ENCODE peak calls at places on chromosomes 5 and 9, in seven cellular contexts. C is HL-60, U is K562, A is fibroblast of lung, O is mucosa of descending colon, E is psoas muscle, B is GM12878. L is an unnamed sample.

GRCh38 chr5:91850031-91850430 is 466.9 kb upstream of the ARRDC3 start:
- DNase-seq in A (peak), U (no peak), O (no peak), C (no peak), E (no peak), B (no peak), L (peak)

GRCh38 chr5:79193643-79194042 is 42.3 kb upstream of the JMY start:
- DNase-seq in B (no peak), O (no peak), U (no peak), A (peak), C (no peak), E (no peak), L (peak)

GRCh38 chr5:172453986-172454354 is 355 bp downstream of the SH3PXD2B start:
- DNase-seq in E (peak), A (peak), B (no peak), U (peak), O (no peak), C (no peak), L (peak)

GRCh38 chr9:98222885-98223640 is 30.6 kb upstream of the CORO2A start:
- DNase-seq in E (no peak), B (no peak), A (peak), O (no peak), U (no peak), C (no peak), L (peak)

GRCh38 chr9:110555551-110555950 is 24.0 kb downstream of the SVEP1 start:
- DNase-seq in E (no peak), C (no peak), O (no peak), A (peak), U (no peak), B (no peak), L (peak)

GRCh38 chr5:77632526-77633268 is 5.8 kb downstream of the OTP start:
- DNase-seq in A (no peak), O (no peak), C (no peak), E (no peak), U (no peak), B (no peak), L (no peak)

GRCh38 chr5:641331-641765 is 29.2 kb downstream of the CEP72 start:
- DNase-seq in O (no peak), U (no peak), E (no peak), B (no peak), A (no peak), C (no peak), L (no peak)

GRCh38 chr5:55218966-55219365 is 8.1 kb downstream of the MCIDAS start:
- DNase-seq in O (peak), U (no peak), A (no peak), C (no peak), E (no peak), B (no peak), L (no peak)

GRCh38 chr9:134892221-134892620 is 11.6 kb downstream of the FCN2 start:
- DNase-seq in E (no peak), B (no peak), A (no peak), O (no peak), C (no peak), U (no peak), L (no peak)

GRCh38 chr5:16564468-16564867 is 52.3 kb downstream of the RETREG1 start:
- DNase-seq in U (no peak), A (no peak), O (no peak), C (no peak), B (no peak), E (no peak), L (no peak)

GRCh38 chr9:115717298-115717697 is 436.3 kb upstream of the PAPPA start:
- DNase-seq in E (no peak), C (no peak), B (no peak), U (no peak), A (peak), O (no peak), L (peak)

GRCh38 chr9:124386201-124386600 is 29.0 kb downstream of the PSMB7 start:
- DNase-seq in O (no peak), C (no peak), B (no peak), E (no peak), A (peak), U (no peak), L (no peak)

GRCh38 chr5:40410939-40411635 is 268.6 kb upstream of the PTGER4 start:
- DNase-seq in B (no peak), E (no peak), U (no peak), A (peak), C (peak), O (no peak), L (peak)

GRCh38 chr9:2641033-2641432 is 19.4 kb downstream of the VLDLR start:
- DNase-seq in O (no peak), C (no peak), B (no peak), A (no peak), E (no peak), U (no peak), L (no peak)

GRCh38 chr5:111463304-111463703 is 49.0 kb downstream of the STARD4 start:
- DNase-seq in U (no peak), O (no peak), A (no peak), B (no peak), C (no peak), E (no peak), L (no peak)

GRCh38 chr9:131673531-131673930 is 66.3 kb downstream of the RAPGEF1 start:
- DNase-seq in U (no peak), E (no peak), A (no peak), O (no peak), B (no peak), C (no peak), L (no peak)

GRCh38 chr5:142777858-142778257 is 7.7 kb downstream of the ARHGAP26 start:
- DNase-seq in C (no peak), U (no peak), B (no peak), E (no peak), A (no peak), O (no peak), L (no peak)

GRCh38 chr5:65871182-65871581 is 55.2 kb upstream of the ERBIN start:
- DNase-seq in C (no peak), U (no peak), B (no peak), O (no peak), A (no peak), E (no peak), L (peak)

GRCh38 chr5:92922231-92922967 is 658.6 kb downstream of the NR2F1-AS1 start:
- DNase-seq in O (no peak), B (no peak), C (no peak), A (no peak), U (no peak), E (no peak), L (no peak)

GRCh38 chr5:20041326-20041977 is 53.5 kb upstream of the CDH18 start:
- DNase-seq in C (no peak), B (no peak), E (no peak), O (no peak), U (no peak), A (peak), L (peak)

GRCh38 chr9:116482740-116483139 is 204.4 kb upstream of the TRIM32 start:
- DNase-seq in U (no peak), A (peak), C (no peak), E (no peak), O (no peak), B (no peak), L (no peak)

GRCh38 chr5:145775411-145775810 is 59.7 kb downstream of the PRELID2 start:
- DNase-seq in O (no peak), U (no peak), E (no peak), A (no peak), C (no peak), B (no peak), L (peak)

GRCh38 chr5:43044181-43044914 is 4.2 kb upstream of the ANXA2R start:
- DNase-seq in O (no peak), B (no peak), A (peak), C (no peak), U (no peak), E (peak), L (peak)

GRCh38 chr5:133697536-133698258 is 85.4 kb upstream of the FSTL4 start:
- DNase-seq in O (no peak), E (no peak), C (no peak), U (no peak), B (no peak), A (no peak), L (no peak)

GRCh38 chr5:67693956-67694564 is 497.5 kb upstream of the CD180 start:
- DNase-seq in C (no peak), E (peak), U (no peak), A (peak), O (peak), B (no peak), L (peak)

GRCh38 chr5:80864109-80864508 is 96.1 kb upstream of the RASGRF2 start:
- DNase-seq in B (no peak), C (no peak), U (no peak), E (no peak), O (no peak), A (no peak), L (no peak)

GRCh38 chr9:138112791-138113600 is 235.4 kb downstream of the CACNA1B start:
- DNase-seq in U (no peak), E (no peak), A (no peak), O (no peak), B (no peak), C (no peak), L (no peak)

GRCh38 chr5:134127376-134127861 is 12.9 kb downstream of the TCF7 start:
- DNase-seq in A (peak), U (no peak), B (peak), O (peak), C (no peak), E (peak), L (peak)

GRCh38 chr9:79662553-79662956 is 90.8 kb downstream of the TLE4 start:
- DNase-seq in C (no peak), E (no peak), U (no peak), A (no peak), O (no peak), B (no peak), L (no peak)

GRCh38 chr9:17272510-17272909 is 137.7 kb downstream of the CNTLN start:
- DNase-seq in E (no peak), C (no peak), B (no peak), U (no peak), A (peak), O (no peak), L (no peak)

GRCh38 chr5:171419663-171420428 is 399 bp downstream of the FGF18 start:
- DNase-seq in E (no peak), O (no peak), A (peak), C (no peak), B (no peak), U (no peak), L (peak)

GRCh38 chr5:14242871-14243383 is 99.8 kb downstream of the TRIO start:
- DNase-seq in O (no peak), A (no peak), C (no peak), E (no peak), U (no peak), B (no peak), L (no peak)

GRCh38 chr5:89128930-89129625 is 246.1 kb upstream of the MEF2C start:
- DNase-seq in A (no peak), C (no peak), E (no peak), O (no peak), B (no peak), U (peak), L (no peak)

GRCh38 chr5:51302358-51302757 is 80.9 kb upstream of the ISL1 start:
- DNase-seq in E (no peak), O (no peak), U (no peak), A (no peak), C (no peak), B (no peak), L (no peak)

GRCh38 chr5:12659675-12660074 is 755.4 kb upstream of the CTNND2 start:
- DNase-seq in B (no peak), A (no peak), E (no peak), U (no peak), O (no peak), C (no peak), L (no peak)

GRCh38 chr9:22073349-22073748 is 64.2 kb upstream of the CDKN2B start:
- DNase-seq in U (no peak), A (no peak), C (no peak), E (no peak), O (no peak), B (no peak), L (no peak)

GRCh38 chr9:71990466-71990865 is 69.9 kb downstream of the C9orf57 start:
- DNase-seq in A (no peak), B (no peak), E (no peak), O (no peak), U (no peak), C (no peak), L (no peak)

GRCh38 chr5:72067682-72068470 is 39.4 kb upstream of the MAP1B start:
- DNase-seq in U (peak), C (no peak), A (peak), O (no peak), B (no peak), E (no peak), L (peak)

GRCh38 chr5:180784497-180785097 is 18.0 kb downstream of the MGAT1 start:
- DNase-seq in C (no peak), O (peak), A (peak), B (no peak), E (peak), U (peak), L (peak)

GRCh38 chr9:755454-756381 is 85.8 kb upstream of the DMRT1 start:
- DNase-seq in U (no peak), O (no peak), E (no peak), B (no peak), A (peak), C (peak), L (peak)

GRCh38 chr9:752681-753200 is 88.8 kb upstream of the DMRT1 start:
- DNase-seq in A (no peak), B (no peak), E (no peak), O (no peak), C (no peak), U (no peak), L (no peak)

GRCh38 chr9:751137-752051 is 90.1 kb upstream of the DMRT1 start:
- DNase-seq in A (no peak), E (no peak), O (no peak), C (no peak), U (no peak), B (no peak), L (peak)

GRCh38 chr9:752201-752600 is 89.3 kb upstream of the DMRT1 start:
- DNase-seq in A (peak), E (no peak), B (no peak), O (no peak), C (no peak), U (no peak), L (peak)

GRCh38 chr9:754150-754931 is 87.2 kb upstream of the DMRT1 start:
- DNase-seq in O (no peak), U (no peak), B (no peak), E (no peak), A (no peak), C (no peak), L (no peak)
- TF ChIP-seq CTCF in O (no peak), U (no peak), B (no peak), E (no peak), A (no peak), C (no peak), L (no peak)

DNA sequence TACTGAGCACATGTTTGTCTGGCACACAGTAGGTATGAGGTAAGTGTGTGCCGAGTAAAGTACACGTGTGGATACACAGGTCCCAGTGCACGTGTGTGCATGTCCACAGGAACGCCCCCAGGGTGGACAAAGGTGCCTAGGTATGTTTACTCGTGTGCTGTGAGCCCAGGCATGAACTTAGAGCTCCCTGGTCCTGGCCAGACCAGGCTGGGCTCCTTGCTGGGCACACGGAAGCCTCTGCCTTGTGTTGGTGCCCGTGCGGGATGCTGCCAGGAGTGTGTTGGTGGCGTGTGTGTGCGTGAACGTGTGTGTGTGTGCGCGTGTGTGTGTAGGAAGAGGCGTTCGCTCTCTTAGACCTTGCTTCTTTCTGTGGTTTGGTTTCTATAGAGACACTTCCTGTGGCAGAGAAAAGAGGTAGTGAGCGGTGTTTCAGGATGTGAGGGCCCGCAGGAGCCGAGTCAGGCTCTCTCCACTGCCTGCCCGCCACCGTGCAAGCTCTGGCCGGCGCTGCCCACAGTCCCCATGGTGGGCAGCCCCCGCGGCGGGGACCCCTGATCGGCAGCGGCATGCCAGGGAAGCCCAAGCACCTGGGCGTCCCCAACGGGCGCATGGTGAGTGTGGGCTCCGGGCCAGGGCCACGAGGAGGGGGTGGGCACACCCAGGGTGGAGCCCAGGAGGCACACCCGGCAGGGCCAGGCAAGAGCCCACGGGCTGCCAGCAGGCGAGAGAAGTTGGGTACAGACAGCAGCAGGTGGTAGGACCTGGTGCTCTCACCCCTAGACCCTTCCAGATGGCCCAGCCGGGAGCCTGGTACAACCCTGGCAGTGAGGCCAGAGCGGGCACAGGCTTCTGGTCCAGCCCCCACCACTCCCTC is at the start of gene RGS14:
- DNase-seq in E (peak), A (no peak), C (peak), B (peak), O (peak), U (no peak), L (peak)
- H3K4me3 ChIP-seq in E (peak), A (no peak), C (peak), B (peak), O (no peak), U (peak), L (no peak)

DNA sequence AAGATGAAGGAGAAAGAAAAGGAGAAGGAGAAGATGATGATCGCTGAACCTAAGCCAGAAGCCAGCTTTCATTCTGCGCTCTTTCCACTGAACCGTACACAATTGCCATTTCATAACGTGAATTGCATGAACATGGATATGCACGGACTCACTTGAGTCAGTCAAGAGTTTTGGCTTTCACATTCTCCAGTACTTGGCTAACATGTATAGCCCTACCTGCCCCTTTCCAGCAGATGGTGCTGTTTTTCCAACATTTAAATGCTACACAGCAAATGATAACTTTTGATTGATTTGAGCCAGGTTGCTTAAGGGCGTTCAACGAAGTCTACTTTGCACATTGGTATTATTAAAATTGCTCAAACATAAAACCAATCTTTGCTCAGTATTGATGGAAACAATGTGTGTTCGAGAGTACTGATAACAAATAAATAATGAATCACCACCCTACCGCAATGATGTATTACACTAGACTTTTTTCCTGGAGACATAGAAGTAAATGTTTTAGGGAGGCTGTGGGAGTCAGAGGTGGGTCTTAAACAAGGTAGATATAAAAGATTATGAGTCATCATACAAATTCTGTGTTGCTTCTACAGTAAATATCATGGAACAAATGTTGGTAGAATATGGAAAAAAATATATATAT is 196.4 kb downstream of the TRPM3 start:
- DNase-seq in B (no peak), U (peak), O (no peak), C (peak), E (no peak), A (peak), L (peak)
- TF ChIP-seq CTCF in B (peak), U (peak), O (no peak), C (peak), E (peak), A (peak), L (peak)

DNA sequence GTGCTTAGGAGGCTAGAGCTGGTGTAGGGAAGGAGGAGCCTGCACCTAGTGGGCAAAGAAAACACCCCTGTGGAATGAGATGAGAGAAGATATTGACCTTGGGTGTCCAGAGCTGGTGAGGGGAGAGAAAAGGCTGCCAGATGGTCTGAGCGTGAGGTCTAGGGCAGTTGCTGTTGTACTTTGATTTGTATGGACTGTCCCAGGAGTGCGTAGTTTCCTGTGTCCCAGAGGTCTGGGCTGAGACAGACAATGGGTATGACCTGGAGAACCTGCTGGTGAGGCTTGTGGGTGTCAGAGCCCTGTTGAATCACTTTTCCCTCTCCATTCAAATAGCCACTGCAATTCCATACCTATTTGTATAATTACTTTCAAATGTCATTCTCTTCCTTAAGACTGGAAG is 16.5 kb downstream of the DAPK1 start:
- DNase-seq in U (no peak), B (no peak), E (no peak), O (no peak), A (no peak), C (no peak), L (no peak)
- H3K4me3 ChIP-seq in U (no peak), B (no peak), E (no peak), O (no peak), A (no peak), C (no peak), L (no peak)

DNA sequence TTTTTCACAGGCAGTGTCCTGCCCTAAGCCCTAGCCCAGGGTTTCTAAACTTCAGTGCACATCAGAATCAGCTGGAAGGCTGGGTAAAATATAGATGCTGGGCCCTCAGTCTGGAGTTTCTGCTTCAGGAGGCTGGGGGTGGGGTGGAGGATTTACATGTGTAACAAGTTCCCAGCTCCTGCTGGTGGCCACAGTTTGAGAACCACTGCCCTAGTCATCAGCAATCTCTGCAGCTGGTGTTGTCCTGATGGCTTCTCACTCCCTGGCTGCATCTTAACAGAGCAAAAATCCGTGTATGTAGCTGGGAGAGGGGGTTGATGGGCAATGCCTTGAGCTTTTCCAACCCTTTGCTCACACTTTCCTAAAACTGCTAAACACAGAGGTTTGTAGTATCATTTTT is 186.0 kb upstream of the KLF9 start:
- DNase-seq in C (no peak), A (peak), B (no peak), E (peak), O (no peak), U (no peak), L (peak)
- TF ChIP-seq CTCF in C (no peak), A (no peak), B (no peak), E (no peak), O (no peak), U (no peak), L (peak)

L was measured in fibroblast of pulmonary artery.